ENCODE peak calls at places on chromosomes 2 and 18, in six cellular contexts. M is adrenal gland, O is thyroid gland, T is stomach, F is A549, G is uterus. Q is an unnamed sample.

GRCh38 chr2:110669079-110669478 is 8.8 kb downstream of the BUB1 start:
- DNase-seq in G (no peak), M (no peak), T (no peak), F (no peak), O (no peak), Q (no peak)

GRCh38 chr2:15579641-15580040 is 12.0 kb upstream of the DDX1 start:
- DNase-seq in F (no peak), T (no peak), M (no peak), O (no peak), G (no peak), Q (no peak)

GRCh38 chr2:215773728-215774127 is 239.6 kb downstream of the MREG start:
- DNase-seq in F (no peak), G (no peak), M (peak), T (no peak), O (no peak), Q (no peak)

GRCh38 chr2:20211420-20211819 is 13.5 kb downstream of the SDC1 start:
- DNase-seq in M (no peak), G (no peak), O (no peak), F (no peak), T (no peak), Q (no peak)

GRCh38 chr2:182447843-182448242 is 21.0 kb upstream of the PDE1A start:
- DNase-seq in T (no peak), O (no peak), M (peak), F (no peak), G (no peak), Q (no peak)

GRCh38 chr2:227324671-227325055 is 388 bp upstream of the MFF start:
- DNase-seq in F (peak), G (no peak), O (no peak), T (no peak), M (peak), Q (no peak)

GRCh38 chr18:23943104-23943503 is 71.5 kb upstream of the TTC39C start:
- DNase-seq in M (no peak), G (no peak), F (no peak), T (no peak), O (no peak), Q (no peak)

GRCh38 chr2:142754182-142754581 is 123.3 kb upstream of the KYNU start:
- DNase-seq in F (no peak), M (no peak), O (no peak), T (no peak), G (no peak), Q (no peak)

GRCh38 chr2:98458667-98459380 is 14.2 kb downstream of the INPP4A start:
- DNase-seq in F (no peak), G (no peak), O (no peak), M (no peak), T (no peak), Q (no peak)

DNA sequence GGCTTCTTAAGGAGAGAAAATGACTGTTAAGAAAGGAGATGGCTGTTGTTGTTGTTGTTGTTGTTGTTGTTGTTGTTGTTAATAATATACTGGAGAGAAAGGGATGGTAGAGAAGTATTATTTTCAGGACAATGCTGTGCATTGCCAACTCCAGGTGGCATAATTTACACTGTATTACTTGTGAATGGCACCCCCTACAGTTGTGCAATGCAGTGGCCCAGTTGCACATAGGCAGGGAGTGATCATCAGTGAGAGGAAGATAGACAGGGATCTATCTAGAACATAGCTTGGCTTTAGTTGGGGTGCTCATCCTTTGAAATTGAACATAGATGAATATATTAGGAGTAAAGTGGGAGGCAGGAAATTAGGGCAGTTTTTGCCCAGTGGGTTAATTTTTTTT is 47.2 kb upstream of the TMEM163 start:
- DNase-seq in G (no peak), F (no peak), O (no peak), M (no peak), T (no peak), Q (no peak)
- TF ChIP-seq CTCF in G (no peak), F (no peak), O (no peak), M (no peak), T (no peak), Q (no peak)

GRCh38 chr2:134099273-134099672 is 154.6 kb upstream of the MGAT5 start:
- DNase-seq in M (no peak), G (no peak), T (no peak), F (no peak), O (no peak), Q (no peak)

GRCh38 chr2:134103196-134103595 is 150.7 kb upstream of the MGAT5 start:
- DNase-seq in T (no peak), G (no peak), O (no peak), M (no peak), F (no peak), Q (no peak)

GRCh38 chr2:134097740-134098139 is 156.1 kb upstream of the MGAT5 start:
- DNase-seq in T (no peak), M (no peak), G (no peak), F (no peak), O (no peak), Q (no peak)

GRCh38 chr2:134098258-134098785 is 155.6 kb upstream of the MGAT5 start:
- DNase-seq in M (no peak), O (no peak), T (no peak), F (no peak), G (no peak), Q (no peak)
- TF ChIP-seq POLR2A in M (no peak), O (no peak), T (no peak), F (no peak), G (no peak), Q (no peak)

DNA sequence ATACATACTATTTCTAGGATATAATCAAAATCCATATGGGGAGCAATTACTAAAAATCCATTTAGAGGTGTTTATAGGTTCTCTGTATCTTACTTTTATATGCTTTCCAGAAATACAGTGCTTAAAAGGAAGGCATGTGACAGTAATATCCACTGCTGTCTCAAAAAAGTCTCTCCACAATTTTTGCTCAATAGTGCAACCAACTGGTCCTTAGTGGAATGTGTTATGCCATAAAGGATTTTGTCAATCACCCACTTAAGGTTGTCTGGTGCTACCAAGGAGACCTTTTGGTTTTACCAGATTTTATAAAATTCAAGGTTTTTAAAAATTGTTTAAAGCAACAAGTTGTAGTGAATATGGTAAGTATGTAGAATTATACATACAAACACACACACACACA is 328.5 kb upstream of the DSEL start:
- DNase-seq in O (no peak), T (no peak), G (no peak), M (no peak), F (no peak), Q (no peak)
- TF ChIP-seq CTCF in O (no peak), T (no peak), G (no peak), M (no peak), F (no peak), Q (no peak)

GRCh38 chr2:148021059-148021985 is at the start of gene MBD5:
- DNase-seq in G (no peak), O (peak), F (peak), M (peak), T (peak), Q (peak)
- TF ChIP-seq POLR2A in G (no peak), O (no peak), F (peak), M (peak), T (no peak), Q (no peak)

GRCh38 chr2:45889620-45890019 is 238.1 kb downstream of the PRKCE start:
- DNase-seq in T (no peak), O (no peak), F (no peak), M (no peak), G (no peak), Q (no peak)

GRCh38 chr2:45890094-45890646 is 238.7 kb downstream of the PRKCE start:
- DNase-seq in F (no peak), M (no peak), O (no peak), T (no peak), G (no peak), Q (no peak)

GRCh38 chr2:45888167-45888566 is 236.7 kb downstream of the PRKCE start:
- DNase-seq in T (no peak), G (no peak), M (no peak), F (no peak), O (no peak), Q (no peak)

GRCh38 chr2:45888641-45889040 is 237.2 kb downstream of the PRKCE start:
- DNase-seq in O (no peak), T (no peak), F (no peak), G (no peak), M (no peak), Q (no peak)

GRCh38 chr2:45889053-45889452 is 237.6 kb downstream of the PRKCE start:
- DNase-seq in T (no peak), G (no peak), M (peak), F (no peak), O (no peak), Q (peak)
- TF ChIP-seq CTCF in T (no peak), G (no peak), M (peak), F (no peak), O (no peak), Q (no peak)

GRCh38 chr2:101105654-101106053 is 45.5 kb downstream of the TBC1D8 start:
- DNase-seq in F (no peak), M (no peak), T (no peak), O (no peak), G (no peak), Q (no peak)
- TF ChIP-seq POLR2A in F (no peak), M (no peak), T (no peak), O (no peak), G (no peak), Q (no peak)

GRCh38 chr2:162343824-162344616 is at the start of gene GCA:
- DNase-seq in F (peak), O (peak), G (peak), T (peak), M (peak), Q (peak)
- TF ChIP-seq CTCF in F (no peak), O (no peak), G (no peak), T (no peak), M (no peak), Q (peak)

GRCh38 chr2:70182689-70183088 is 8.1 kb downstream of the C2orf42 start:
- DNase-seq in F (no peak), T (no peak), G (no peak), M (no peak), O (no peak), Q (no peak)

GRCh38 chr2:70181363-70181956 is 9.4 kb downstream of the C2orf42 start:
- DNase-seq in O (no peak), F (no peak), T (peak), G (no peak), M (no peak), Q (no peak)
- TF ChIP-seq POLR2A in O (no peak), F (no peak), T (no peak), G (no peak), M (no peak), Q (no peak)